ENCODE peak calls at places on chromosomes 11 and 22, in ten cellular contexts. W is CD8-positive, alpha-beta memory T cell; Y is brain microvascular endothelial cell; I is left ventricle myocardium inferior; G is right cardiac atrium; S is tibial nerve; Z is CD4-positive, alpha-beta T cell; E is AG04450; T is coronary artery; C is ovary. D is an unnamed sample.
A peak's percentile ranks its signal among the peaks of the same experiment; 100 is the strongest.

GRCh38 chr11:72641900-72642814 is 32.1 kb downstream of the PDE2A start:
- DNase-seq in W (no peak), Y (no peak), I (peak; percentile 51), G (peak; percentile 56), S (no peak), Z (no peak), E (no peak), T (no peak), C (peak; percentile 56), D (no peak)

GRCh38 chr11:95092549-95093324 is 3.1 kb downstream of the ENDOD1 start:
- DNase-seq in W (no peak), Y (peak; percentile 72), I (no peak), G (no peak), S (no peak), Z (peak; percentile 20), E (no peak), T (no peak), C (no peak), D (no peak)

GRCh38 chr11:74672956-74673895 is 58.0 kb downstream of the CHRDL2 start:
- DNase-seq in W (no peak), Y (peak; percentile 99), I (peak; percentile 83), G (peak; percentile 90), S (peak; percentile 30), Z (no peak), E (peak; percentile 95), T (peak; percentile 88), C (peak; percentile 92), D (no peak)

GRCh38 chr22:36395061-36395849 is 7.5 kb upstream of the MYH9 start:
- DNase-seq in W (no peak), Y (no peak), I (no peak), G (no peak), S (no peak), Z (no peak), E (no peak), T (no peak), C (no peak), D (no peak)

GRCh38 chr11:117428186-117428855 is 100.7 kb downstream of the CEP164 start:
- DNase-seq in W (no peak), Y (no peak), I (no peak), G (no peak), S (no peak), Z (no peak), E (no peak), T (no peak), C (no peak), D (no peak)

GRCh38 chr22:33883561-33883960 is 36.7 kb downstream of the LARGE1 start:
- DNase-seq in W (no peak), Y (no peak), I (no peak), G (no peak), S (no peak), Z (no peak), E (no peak), T (no peak), C (no peak), D (no peak)

GRCh38 chr11:79419120-79419519 is 21.7 kb downstream of the TENM4 start:
- DNase-seq in W (no peak), Y (peak; percentile 56), I (no peak), G (no peak), S (no peak), Z (no peak), E (no peak), T (no peak), C (no peak), D (no peak)

GRCh38 chr22:39314251-39314971 is 5.0 kb downstream of the RPL3 start:
- DNase-seq in W (no peak), Y (no peak), I (no peak), G (no peak), S (no peak), Z (no peak), E (no peak), T (no peak), C (no peak), D (no peak)

GRCh38 chr11:73233211-73233610 is 15.1 kb downstream of the P2RY2 start:
- DNase-seq in W (no peak), Y (no peak), I (no peak), G (no peak), S (no peak), Z (no peak), E (no peak), T (peak; percentile 35), C (peak; percentile 5), D (no peak)

GRCh38 chr11:9461760-9462134 is 935 bp downstream of the ZNF143 start:
- DNase-seq in W (no peak), Y (peak; percentile 22), I (no peak), G (no peak), S (no peak), Z (no peak), E (no peak), T (no peak), C (no peak), D (no peak)

GRCh38 chr11:114033572-114033971 is 25.9 kb upstream of the ZBTB16 start:
- DNase-seq in W (no peak), Y (no peak), I (no peak), G (no peak), S (no peak), Z (no peak), E (no peak), T (no peak), C (no peak), D (no peak)

GRCh38 chr11:114610984-114611944 is 15.7 kb upstream of the NXPE4 start:
- DNase-seq in W (no peak), Y (no peak), I (no peak), G (no peak), S (no peak), Z (no peak), E (no peak), T (no peak), C (no peak), D (no peak)

GRCh38 chr11:8440649-8441048 is 153.4 kb downstream of the STK33 start:
- DNase-seq in W (no peak), Y (no peak), I (no peak), G (no peak), S (no peak), Z (no peak), E (no peak), T (no peak), C (no peak), D (no peak)

GRCh38 chr11:46889689-46890475 is 28.5 kb downstream of the LRP4 start:
- DNase-seq in W (peak; percentile 61), Y (peak; percentile 71), I (peak; percentile 19), G (peak; percentile 47), S (peak; percentile 97), Z (peak; percentile 65), E (peak; percentile 39), T (no peak), C (peak; percentile 62), D (peak; percentile 56)

GRCh38 chr11:2867722-2868548 is 17.6 kb downstream of the CDKN1C start:
- DNase-seq in W (no peak), Y (no peak), I (no peak), G (no peak), S (no peak), Z (no peak), E (no peak), T (no peak), C (no peak), D (peak; percentile 63)

GRCh38 chr11:2868604-2869526 is 16.7 kb downstream of the CDKN1C start:
- DNase-seq in W (no peak), Y (no peak), I (no peak), G (no peak), S (no peak), Z (no peak), E (no peak), T (no peak), C (no peak), D (peak; percentile 77)

GRCh38 chr11:2866178-2866577 is 19.4 kb downstream of the CDKN1C start:
- DNase-seq in W (no peak), Y (no peak), I (no peak), G (no peak), S (no peak), Z (no peak), E (no peak), T (no peak), C (no peak), D (no peak)

GRCh38 chr11:2864890-2865289 is 20.7 kb downstream of the CDKN1C start:
- DNase-seq in W (no peak), Y (no peak), I (no peak), G (no peak), S (no peak), Z (no peak), E (no peak), T (no peak), C (no peak), D (no peak)

GRCh38 chr11:2867142-2867541 is 18.4 kb downstream of the CDKN1C start:
- DNase-seq in W (no peak), Y (no peak), I (no peak), G (no peak), S (no peak), Z (no peak), E (no peak), T (no peak), C (no peak), D (no peak)
- H3K27ac ChIP-seq in W (no peak overlapping the region), Y (no peak overlapping the region), I (no peak overlapping the region), G (no peak overlapping the region), S (no peak overlapping the region), Z (no peak overlapping the region), E (no peak overlapping the region), T (no peak overlapping the region), C (no peak overlapping the region), D (peak overlapping the region; percentile 98)

DNA sequence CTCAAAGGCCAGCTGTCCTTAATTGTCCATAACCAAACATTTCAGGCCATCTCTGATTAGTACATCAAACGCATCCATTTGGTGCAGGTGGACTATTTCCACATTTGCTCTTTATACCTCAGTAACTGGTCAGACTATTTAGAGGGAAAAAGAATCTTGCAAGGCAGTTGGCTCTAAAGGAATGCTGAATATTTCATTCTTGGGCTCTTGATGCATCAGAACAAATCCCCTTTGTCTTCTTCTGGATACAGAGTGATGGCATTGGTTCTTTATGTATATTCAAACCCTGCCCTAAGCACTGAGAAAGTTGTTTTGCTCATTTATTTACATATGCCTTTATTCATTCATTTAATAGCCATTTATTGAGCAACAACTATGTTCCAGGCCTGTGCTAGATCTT is 31.1 kb upstream of the RAB30 start:
- DNase-seq in W (no peak), Y (no peak), I (no peak), G (no peak), S (no peak), Z (no peak), E (no peak), T (no peak), C (no peak), D (no peak)
- H3K27ac ChIP-seq in W (no peak overlapping the region), Y (no peak overlapping the region), I (no peak overlapping the region), G (no peak overlapping the region), S (no peak overlapping the region), Z (no peak overlapping the region), E (no peak overlapping the region), T (no peak overlapping the region), C (no peak overlapping the region), D (no peak overlapping the region)

GRCh38 chr22:23193882-23194281 is 13.6 kb downstream of the BCR start:
- DNase-seq in W (no peak), Y (no peak), I (no peak), G (no peak), S (no peak), Z (no peak), E (no peak), T (no peak), C (no peak), D (no peak)
- H3K27ac ChIP-seq in W (no peak overlapping the region), Y (no peak overlapping the region), I (no peak overlapping the region), G (no peak overlapping the region), S (no peak overlapping the region), Z (no peak overlapping the region), E (no peak overlapping the region), T (no peak overlapping the region), C (no peak overlapping the region), D (no peak overlapping the region)

DNA sequence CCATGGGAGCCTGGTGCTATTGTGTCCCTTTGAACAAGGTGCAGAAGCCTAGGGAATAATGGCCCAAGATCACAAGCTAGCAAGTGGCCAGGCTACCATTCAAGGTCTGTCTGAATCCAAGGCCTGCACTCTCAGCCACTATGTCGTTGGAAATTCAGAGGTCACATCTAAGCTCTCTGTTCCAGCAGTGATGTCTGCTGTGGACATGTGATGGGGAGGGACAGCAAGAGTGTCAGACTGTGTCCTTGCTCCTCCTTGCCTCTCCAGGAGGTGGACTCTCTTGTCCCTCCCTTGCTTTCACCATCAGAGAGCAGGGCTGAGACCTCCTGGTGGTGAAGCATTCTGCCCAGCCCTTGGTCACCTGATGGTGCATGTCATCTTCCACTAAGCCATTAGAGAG is 37.2 kb upstream of the SUSD2 start:
- DNase-seq in W (no peak), Y (no peak), I (no peak), G (no peak), S (no peak), Z (no peak), E (no peak), T (no peak), C (no peak), D (no peak)
- H3K27ac ChIP-seq in W (no peak overlapping the region), Y (no peak overlapping the region), I (peak overlapping the region; percentile 91), G (peak overlapping the region; percentile 76), S (peak overlapping the region; percentile 72), Z (no peak overlapping the region), E (no peak overlapping the region), T (peak overlapping the region; percentile 23), C (peak overlapping the region; percentile 46), D (no peak overlapping the region)